ENCODE peak calls at places on chromosomes 11 and 22, in seven cellular contexts. B is substantia nigra; D is GM19239; O is astrocyte of the spinal cord; A is HFFc6; M is stimulated activated effector memory CD8-positive, alpha-beta T cell treated with anti-CD3 and anti-CD28 coated beads, Interleukin-12 subunit alpha, Interleukin-12 subunit beta, amount 100 ng/mL, for 72 hours; R is NCI-H774. N is an unnamed sample.

GRCh38 chr11:111676878-111677585 is 74.8 kb downstream of the SIK2 start:
- DNase-seq in B (no peak), D (no peak), O (peak; percentile 38), A (peak; percentile 19), M (no peak), R (no peak), N (no peak)

GRCh38 chr22:38338772-38339379 is 21.6 kb upstream of the CSNK1E start:
- DNase-seq in B (no peak), D (no peak), O (no peak), A (no peak), M (no peak), R (no peak), N (no peak)

GRCh38 chr11:12599408-12600143 is 74.6 kb upstream of the TEAD1 start:
- DNase-seq in B (peak; percentile 5), D (peak; percentile 9), O (no peak), A (no peak), M (peak; percentile 32), R (peak; percentile 70), N (no peak)

GRCh38 chr11:30719420-30719819 is 133.3 kb upstream of the MPPED2 start:
- DNase-seq in B (no peak), D (no peak), O (no peak), A (no peak), M (no peak), R (no peak), N (no peak)

GRCh38 chr11:86984701-86985100 is 29.5 kb upstream of the FZD4 start:
- DNase-seq in B (no peak), D (no peak), O (no peak), A (no peak), M (no peak), R (no peak), N (no peak)

GRCh38 chr22:22995166-22995565 is 75.2 kb upstream of the GNAZ start:
- DNase-seq in B (no peak), D (no peak), O (no peak), A (no peak), M (no peak), R (no peak), N (no peak)

GRCh38 chr22:27378994-27379393 is 422.6 kb downstream of the MN1 start:
- DNase-seq in B (no peak), D (no peak), O (no peak), A (no peak), M (no peak), R (no peak), N (no peak)

GRCh38 chr11:74043450-74043849 is 34.6 kb upstream of the UCP3 start:
- DNase-seq in B (no peak), D (no peak), O (no peak), A (no peak), M (no peak), R (no peak), N (no peak)

GRCh38 chr11:112248216-112248615 is 12.4 kb downstream of the PLET1 start:
- DNase-seq in B (no peak), D (no peak), O (peak; percentile 88), A (peak; percentile 35), M (no peak), R (no peak), N (no peak)

GRCh38 chr11:61657566-61657965 is 22.6 kb upstream of the DAGLA start:
- DNase-seq in B (no peak), D (no peak), O (no peak), A (no peak), M (no peak), R (no peak), N (no peak)

GRCh38 chr22:48872271-48873260 is 955.1 kb downstream of the BRD1 start:
- DNase-seq in B (no peak), D (no peak), O (no peak), A (no peak), M (no peak), R (no peak), N (no peak)

GRCh38 chr11:111833524-111833923 is 37.9 kb downstream of the ALG9 start:
- DNase-seq in B (no peak), D (no peak), O (no peak), A (peak; percentile 35), M (no peak), R (no peak), N (no peak)

GRCh38 chr22:49040111-49040510 is 787.6 kb downstream of the BRD1 start:
- DNase-seq in B (no peak), D (no peak), O (no peak), A (no peak), M (no peak), R (no peak), N (peak; percentile 1)

GRCh38 chr11:35390737-35391682 is 28.3 kb downstream of the SLC1A2 start:
- DNase-seq in B (no peak), D (no peak), O (peak; percentile 70), A (peak; percentile 80), M (no peak), R (peak; percentile 65), N (no peak)

GRCh38 chr22:43861529-43861928 is 784 bp downstream of the SULT4A1 start:
- DNase-seq in B (no peak), D (no peak), O (no peak), A (no peak), M (no peak), R (no peak), N (no peak)

GRCh38 chr11:65611758-65612603 is 2.0 kb downstream of the MAP3K11 start:
- DNase-seq in B (no peak), D (no peak), O (peak; percentile 27), A (no peak), M (no peak), R (no peak), N (no peak)

GRCh38 chr22:23251445-23252093 is 71.3 kb downstream of the BCR start:
- DNase-seq in B (no peak), D (no peak), O (no peak), A (peak; percentile 10), M (no peak), R (no peak), N (no peak)

GRCh38 chr11:121500275-121500674 is 47.5 kb upstream of the SORL1-AS1 start:
- DNase-seq in B (no peak), D (no peak), O (no peak), A (no peak), M (no peak), R (no peak), N (no peak)

GRCh38 chr22:50260801-50261614 is 475 bp downstream of the MAPK12 start:
- DNase-seq in B (no peak), D (peak; percentile 83), O (peak; percentile 66), A (peak; percentile 49), M (no peak), R (no peak), N (no peak)

GRCh38 chr11:67120881-67121710 is 2.0 kb downstream of the KDM2A start:
- DNase-seq in B (no peak), D (peak; percentile 46), O (peak; percentile 42), A (peak; percentile 10), M (no peak), R (no peak), N (peak; percentile 13)

GRCh38 chr11:6618117-6619020 is 853 bp downstream of the TPP1 start:
- DNase-seq in B (peak; percentile 39), D (no peak), O (peak; percentile 72), A (peak; percentile 71), M (peak; percentile 23), R (no peak), N (peak; percentile 68)

GRCh38 chr22:49271369-49271727 is 556.3 kb downstream of the BRD1 start:
- DNase-seq in B (no peak), D (no peak), O (no peak), A (no peak), M (no peak), R (no peak), N (no peak)

GRCh38 chr22:38353142-38353629 is 36.0 kb upstream of the CSNK1E start:
- DNase-seq in B (peak; percentile 21), D (peak; percentile 70), O (peak; percentile 47), A (peak; percentile 24), M (peak; percentile 83), R (no peak), N (no peak)

GRCh38 chr22:37448521-37449150 is 21.4 kb upstream of the ELFN2 start:
- DNase-seq in B (no peak), D (no peak), O (no peak), A (no peak), M (no peak), R (no peak), N (no peak)

GRCh38 chr11:122209619-122210377 is 93.8 kb upstream of the BLID start:
- DNase-seq in B (peak; percentile 72), D (no peak), O (peak; percentile 89), A (peak; percentile 73), M (no peak), R (no peak), N (peak; percentile 50)